ENCODE peak calls at places on chromosomes 7 and 10, in eight cellular contexts. P, H, D, E, M, R, O and V are unnamed samples.

GRCh38 chr10:14583252-14583651 is 191.4 kb downstream of the FAM107B start:
- DNase-seq in P (no peak), H (no peak), D (no peak), E (no peak), M (no peak), R (peak; percentile 73), O (no peak), V (no peak)

GRCh38 chr7:25541064-25541463 is 312.8 kb upstream of the NPVF start:
- DNase-seq in P (no peak), H (no peak), D (no peak), E (no peak), M (no peak), R (no peak), O (no peak), V (no peak)

GRCh38 chr7:2760098-2760889 is 72.3 kb downstream of the AMZ1 start:
- DNase-seq in P (no peak), H (peak; percentile 62), D (peak; percentile 67), E (no peak), M (peak; percentile 37), R (no peak), O (peak; percentile 83), V (no peak)

GRCh38 chr7:139118803-139119485 is 9.4 kb upstream of the ZC3HAV1 start:
- DNase-seq in P (no peak), H (peak; percentile 60), D (no peak), E (no peak), M (no peak), R (no peak), O (no peak), V (no peak)

GRCh38 chr7:1301054-1301811 is 68.6 kb downstream of the UNCX start:
- DNase-seq in P (no peak), H (no peak), D (no peak), E (no peak), M (no peak), R (no peak), O (no peak), V (no peak)

GRCh38 chr7:90312745-90313144 is 8.4 kb downstream of the FAM237B start:
- DNase-seq in P (peak; percentile 7), H (no peak), D (no peak), E (no peak), M (peak; percentile 25), R (no peak), O (no peak), V (no peak)

GRCh38 chr7:128259131-128260056 is 18.3 kb downstream of the LEP start:
- DNase-seq in P (peak; percentile 51), H (no peak), D (no peak), E (no peak), M (no peak), R (no peak), O (peak; percentile 69), V (no peak)

GRCh38 chr10:126702181-126702580 is 31.7 kb upstream of the C10orf90 start:
- DNase-seq in P (no peak), H (no peak), D (no peak), E (no peak), M (no peak), R (no peak), O (no peak), V (no peak)

GRCh38 chr7:36032362-36032818 is 120.7 kb upstream of the EEPD1 start:
- DNase-seq in P (peak; percentile 8), H (no peak), D (peak; percentile 37), E (no peak), M (no peak), R (no peak), O (no peak), V (peak; percentile 12)

GRCh38 chr7:14598978-14599377 is 303.6 kb downstream of the DGKB start:
- DNase-seq in P (peak; percentile 21), H (no peak), D (no peak), E (no peak), M (no peak), R (no peak), O (no peak), V (no peak)

GRCh38 chr7:112997831-112998230 is 88.8 kb downstream of the GPR85 start:
- DNase-seq in P (peak; percentile 84), H (no peak), D (no peak), E (no peak), M (no peak), R (no peak), O (no peak), V (no peak)

GRCh38 chr10:91521444-91521843 is 111.3 kb downstream of the HECTD2 start:
- DNase-seq in P (peak; percentile 16), H (no peak), D (no peak), E (no peak), M (no peak), R (no peak), O (no peak), V (no peak)